ENCODE peak calls at places on chromosomes 5 and 9, in four cellular contexts. F is fibroblast of the aortic adventitia, W is HL-60, B is prostate gland. E is an unnamed sample.

GRCh38 chr5:56310711-56311204 is 77.6 kb upstream of the ANKRD55 start:
- DNase-seq in W (no peak), F (peak), B (no peak), E (no peak)

GRCh38 chr5:6551287-6551954 is 81.4 kb downstream of the NSUN2 start:
- DNase-seq in W (no peak), B (no peak), F (peak), E (no peak)

GRCh38 chr5:177455036-177455660 is 8.5 kb downstream of the PRR7 start:
- DNase-seq in W (peak), F (peak), B (peak), E (peak)

GRCh38 chr5:88686743-88687142 is 196.2 kb downstream of the MEF2C start:
- DNase-seq in B (no peak), F (no peak), W (no peak), E (no peak)

GRCh38 chr9:36937346-36937745 is 96.7 kb downstream of the PAX5 start:
- DNase-seq in F (no peak), B (no peak), W (no peak), E (no peak)

GRCh38 chr5:158727108-158727507 is 372.6 kb downstream of the EBF1 start:
- DNase-seq in W (no peak), F (no peak), B (no peak), E (no peak)

GRCh38 chr5:953535-954449 is 54.8 kb upstream of the NKD2 start:
- DNase-seq in F (no peak), W (no peak), B (no peak), E (no peak)

GRCh38 chr5:173310861-173311515 is 17.2 kb downstream of the STC2 start:
- DNase-seq in W (no peak), F (peak), B (no peak), E (no peak)

GRCh38 chr9:87535817-87536539 is 38.3 kb downstream of the DAPK1 start:
- DNase-seq in B (no peak), F (peak), W (no peak), E (no peak)

GRCh38 chr5:19564036-19564435 is 424.0 kb downstream of the CDH18 start:
- DNase-seq in W (no peak), B (no peak), F (no peak), E (no peak)

GRCh38 chr5:65913519-65913918 is 12.9 kb upstream of the ERBIN start:
- DNase-seq in W (no peak), F (no peak), B (no peak), E (no peak)

GRCh38 chr5:128498844-128499455 is 39.1 kb downstream of the FBN2 start:
- DNase-seq in B (peak), F (peak), W (peak), E (peak)

GRCh38 chr5:67361932-67362729 is 165.5 kb upstream of the CD180 start:
- DNase-seq in F (peak), B (no peak), W (no peak), E (no peak)

GRCh38 chr5:166370928-166371690 is 1920.3 kb upstream of the WWC1 start:
- DNase-seq in B (no peak), W (no peak), F (peak), E (no peak)

GRCh38 chr5:59360130-59360555 is 533.4 kb downstream of the PDE4D start:
- DNase-seq in W (peak), B (no peak), F (no peak), E (no peak)

GRCh38 chr9:107952773-107953172 is 463.2 kb upstream of the KLF4 start:
- DNase-seq in F (no peak), W (no peak), B (no peak), E (no peak)

GRCh38 chr5:73977146-73977545 is 351.1 kb downstream of the ARHGEF28 start:
- DNase-seq in F (no peak), W (no peak), B (no peak), E (no peak)

GRCh38 chr5:56910123-56910951 is 941 bp downstream of the SETD9 start:
- DNase-seq in F (no peak), B (peak), W (peak), E (no peak)

GRCh38 chr9:128920381-128921058 is at the start of gene PHYHD1:
- DNase-seq in W (no peak), F (peak), B (peak), E (no peak)

GRCh38 chr5:530556-530955 is 6.3 kb upstream of the SLC9A3 start:
- DNase-seq in B (no peak), W (no peak), F (no peak), E (no peak)

GRCh38 chr5:172008689-172009141 is 2.3 kb upstream of the FBXW11 start:
- DNase-seq in B (no peak), W (no peak), F (peak), E (no peak)

GRCh38 chr5:2748841-2749513 is 2.5 kb downstream of the IRX2 start:
- DNase-seq in F (no peak), B (no peak), W (no peak), E (no peak)

GRCh38 chr5:13408616-13409015 is 535.9 kb downstream of the DNAH5 start:
- DNase-seq in F (peak), B (no peak), W (no peak), E (no peak)

GRCh38 chr5:4295663-4296339 is 700.2 kb downstream of the IRX1 start:
- DNase-seq in W (no peak), B (no peak), F (no peak), E (no peak)

GRCh38 chr9:35571113-35571512 is 33.9 kb upstream of the TESK1 start:
- DNase-seq in B (no peak), F (no peak), W (no peak), E (no peak)

GRCh38 chr9:128094166-128094949 is 26.3 kb downstream of the SLC25A25 start:
- DNase-seq in F (peak), W (peak), B (peak), E (peak)

GRCh38 chr5:17255471-17256016 is 38.1 kb downstream of the BASP1 start:
- DNase-seq in B (no peak), F (peak), W (peak), E (no peak)

GRCh38 chr5:54561646-54562045 is 44.1 kb downstream of the SNX18 start:
- DNase-seq in F (no peak), W (no peak), B (no peak), E (no peak)

GRCh38 chr5:58451732-58452565 is 7.9 kb downstream of the PLK2 start:
- DNase-seq in B (no peak), F (peak), W (no peak), E (no peak)

GRCh38 chr5:158142182-158142581 is 283.2 kb upstream of the CLINT1 start:
- DNase-seq in W (no peak), B (no peak), F (no peak), E (no peak)

GRCh38 chr9:109922617-109923260 is 142.7 kb downstream of the PALM2AKAP2 start:
- DNase-seq in F (no peak), W (no peak), B (no peak), E (no peak)

GRCh38 chr9:84748112-84748511 is 78.6 kb downstream of the NTRK2 start:
- DNase-seq in B (no peak), W (no peak), F (no peak), E (no peak)

GRCh38 chr9:109986423-109987055 is 206.5 kb downstream of the PALM2AKAP2 start:
- DNase-seq in W (no peak), B (no peak), F (peak), E (no peak)

GRCh38 chr9:132114102-132114707 is 34.5 kb upstream of the MED27 start:
- DNase-seq in B (peak), W (peak), F (peak), E (no peak)

GRCh38 chr9:130172161-130172857 is at the start of gene NCS1:
- DNase-seq in B (peak), F (peak), W (peak), E (no peak)

GRCh38 chr9:130165579-130165978 is 6.6 kb upstream of the NCS1 start:
- DNase-seq in W (no peak), B (no peak), F (no peak), E (no peak)

GRCh38 chr9:130166399-130166798 is 5.8 kb upstream of the NCS1 start:
- DNase-seq in B (no peak), F (no peak), W (no peak), E (no peak)

GRCh38 chr9:130171226-130172148 is 717 bp upstream of the NCS1 start:
- DNase-seq in W (no peak), F (no peak), B (no peak), E (no peak)

DNA sequence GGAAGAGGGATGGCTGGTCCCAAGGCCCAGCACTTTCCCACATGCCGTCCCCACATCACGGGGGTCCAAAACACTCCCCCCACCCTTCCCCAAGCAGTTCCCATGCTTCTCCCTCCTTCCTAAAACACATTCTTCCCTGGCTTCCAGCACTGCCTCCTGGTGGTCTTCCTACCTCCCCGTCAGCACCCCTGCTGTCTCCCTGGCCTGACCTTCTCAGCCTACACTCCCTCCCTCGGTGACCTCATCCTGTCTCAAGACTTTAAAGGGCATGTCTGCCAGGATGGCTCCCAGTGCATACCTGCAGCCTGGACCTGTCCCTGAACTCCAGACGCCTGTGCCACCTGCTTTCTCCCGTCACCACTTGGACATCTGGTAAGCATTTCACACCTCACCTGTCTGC is 4.3 kb upstream of the NCS1 start:
- DNase-seq in W (no peak), F (no peak), B (no peak), E (no peak)
- TF ChIP-seq CTCF in W (no peak), F (no peak), B (no peak), E (no peak)

DNA sequence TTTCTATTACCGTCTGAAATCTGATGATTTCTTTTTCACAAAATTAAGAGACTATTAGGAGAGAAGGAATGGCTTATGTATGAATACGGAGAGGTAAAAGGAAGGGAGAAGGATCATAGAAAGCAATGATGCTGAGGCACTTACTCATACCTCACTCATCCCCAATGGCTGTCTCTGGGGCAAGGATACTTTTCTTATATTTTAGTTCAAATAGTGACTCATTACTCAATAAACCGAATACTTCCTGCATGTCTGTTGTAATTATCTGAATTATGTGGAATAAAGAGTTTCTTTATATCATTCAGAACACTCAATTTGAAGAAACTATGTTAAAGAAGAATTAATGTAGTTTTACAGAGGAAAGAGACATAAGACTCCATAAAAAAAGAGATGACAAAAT is 284.5 kb upstream of the NUDT12 start:
- DNase-seq in F (no peak), W (no peak), B (no peak), E (no peak)
- H3K4me3 ChIP-seq in F (no peak), W (no peak), B (no peak), E (no peak)

GRCh38 chr5:150573867-150574817 is 66.2 kb downstream of the NDST1 start:
- DNase-seq in W (no peak), B (no peak), F (no peak), E (no peak)
- TF ChIP-seq CTCF in W (no peak), B (no peak), F (peak), E (no peak)

GRCh38 chr5:133051547-133052316 is at the start of gene HSPA4:
- DNase-seq in B (peak), F (peak), W (peak), E (peak)

GRCh38 chr5:133054697-133055471 is 3.1 kb downstream of the HSPA4 start:
- DNase-seq in F (no peak), W (no peak), B (no peak), E (no peak)

GRCh38 chr5:133051117-133051546 is 681 bp upstream of the HSPA4 start:
- DNase-seq in F (no peak), B (no peak), W (no peak), E (no peak)

GRCh38 chr5:133052317-133053175 is 733 bp downstream of the HSPA4 start:
- DNase-seq in F (peak), W (peak), B (peak), E (no peak)

DNA sequence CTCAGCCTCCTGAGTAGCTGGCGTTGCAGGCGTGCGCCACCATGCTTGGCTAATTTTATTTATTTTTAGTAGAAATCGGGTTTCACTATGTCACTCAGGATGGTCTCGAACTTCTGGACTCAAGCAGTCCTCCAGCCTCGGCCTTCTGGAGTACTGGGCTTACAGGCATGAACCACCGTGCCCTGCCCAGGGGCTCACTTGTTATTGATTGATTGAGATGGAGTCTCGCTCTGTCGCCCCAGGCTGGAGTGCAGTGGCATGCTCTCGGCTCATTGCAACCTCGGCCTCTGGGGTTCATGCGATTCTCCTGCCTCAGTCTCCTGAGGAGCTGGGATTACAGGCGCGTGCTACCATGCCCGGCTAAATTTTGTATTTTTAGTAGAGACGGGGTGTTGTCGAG is 1.6 kb downstream of the HSPA4 start:
- DNase-seq in W (no peak), B (no peak), F (no peak), E (no peak)
- H3K4me3 ChIP-seq in W (peak), B (peak), F (peak), E (peak)

E was measured in LNCaP clone FGC.